ENCODE peak calls at places on chromosomes 1 and 21, in five cellular contexts. One of them, this sample, is unnamed. For H3K27me3, the result is how much of the 10 kb centered on the place peaks cover.

GRCh38 chr1:160357286-160358002 is 9.4 kb upstream of the NHLH1 start:
- DNase-seq in psoas muscle: no peak
- DNase-seq in testis: no peak
- DNase-seq in lower lobe of right lung: no peak
- DNase-seq in neuronal stem cell: no peak
- DNase-seq in this sample: no peak

GRCh38 chr21:17461014-17461413 is 51.8 kb upstream of the CXADR start:
- DNase-seq in testis: peak
- DNase-seq in neuronal stem cell: no peak
- DNase-seq in psoas muscle: no peak
- DNase-seq in lower lobe of right lung: no peak
- DNase-seq in this sample: no peak

GRCh38 chr1:214496126-214496525 is 55.3 kb downstream of the PTPN14 start:
- DNase-seq in neuronal stem cell: no peak
- DNase-seq in lower lobe of right lung: no peak
- DNase-seq in psoas muscle: no peak
- DNase-seq in testis: no peak
- DNase-seq in this sample: no peak

GRCh38 chr1:185062710-185063370 is 17.5 kb downstream of the RNF2 start:
- DNase-seq in testis: no peak
- DNase-seq in psoas muscle: no peak
- DNase-seq in lower lobe of right lung: no peak
- DNase-seq in neuronal stem cell: no peak
- DNase-seq in this sample: no peak

GRCh38 chr1:234509457-234510328 is 30.7 kb upstream of the TARBP1 start:
- DNase-seq in psoas muscle: no peak
- DNase-seq in testis: no peak
- DNase-seq in neuronal stem cell: no peak
- DNase-seq in lower lobe of right lung: no peak
- DNase-seq in this sample: peak

GRCh38 chr1:103341377-103341880 is 184.1 kb upstream of the RNPC3 start:
- DNase-seq in neuronal stem cell: no peak
- DNase-seq in lower lobe of right lung: no peak
- DNase-seq in testis: no peak
- DNase-seq in psoas muscle: no peak
- DNase-seq in this sample: no peak

GRCh38 chr1:97093742-97094141 is 372.2 kb downstream of the PTBP2 start:
- DNase-seq in testis: no peak
- DNase-seq in lower lobe of right lung: no peak
- DNase-seq in neuronal stem cell: no peak
- DNase-seq in psoas muscle: no peak
- DNase-seq in this sample: no peak

GRCh38 chr1:187226396-187226795 is 397.6 kb downstream of the PLA2G4A start:
- DNase-seq in testis: no peak
- DNase-seq in psoas muscle: no peak
- DNase-seq in neuronal stem cell: no peak
- DNase-seq in lower lobe of right lung: no peak
- DNase-seq in this sample: no peak

DNA sequence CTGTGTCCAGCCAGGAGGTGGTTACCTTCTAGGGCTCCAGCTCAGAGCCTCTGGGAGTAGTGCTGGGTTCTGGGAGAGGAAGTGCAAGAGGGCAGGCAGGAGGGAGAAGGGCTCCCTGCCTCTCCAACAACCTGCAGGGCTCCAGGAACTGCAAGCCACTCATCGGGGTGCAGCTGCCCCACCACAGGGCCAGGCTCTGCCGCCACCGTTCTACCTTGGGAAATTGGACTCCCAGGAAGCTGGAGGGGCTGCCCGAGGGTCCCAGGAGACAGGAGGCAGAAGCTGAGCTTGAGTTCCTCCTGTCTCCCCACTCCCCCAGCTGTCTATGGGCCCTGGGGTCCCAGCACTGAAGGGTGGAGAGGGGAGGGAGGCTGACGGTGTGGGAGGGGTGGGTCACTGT is 7.4 kb upstream of the PRDM16 start:
- DNase-seq in lower lobe of right lung: peak
- DNase-seq in psoas muscle: no peak
- DNase-seq in neuronal stem cell: no peak
- DNase-seq in testis: no peak
- DNase-seq in this sample: no peak
- H3K27me3 ChIP-seq in lower lobe of right lung: under half
- H3K27me3 ChIP-seq in psoas muscle: under half
- H3K27me3 ChIP-seq in neuronal stem cell: half or more
- H3K27me3 ChIP-seq in testis: under half
- H3K27me3 ChIP-seq in this sample: under half

DNA sequence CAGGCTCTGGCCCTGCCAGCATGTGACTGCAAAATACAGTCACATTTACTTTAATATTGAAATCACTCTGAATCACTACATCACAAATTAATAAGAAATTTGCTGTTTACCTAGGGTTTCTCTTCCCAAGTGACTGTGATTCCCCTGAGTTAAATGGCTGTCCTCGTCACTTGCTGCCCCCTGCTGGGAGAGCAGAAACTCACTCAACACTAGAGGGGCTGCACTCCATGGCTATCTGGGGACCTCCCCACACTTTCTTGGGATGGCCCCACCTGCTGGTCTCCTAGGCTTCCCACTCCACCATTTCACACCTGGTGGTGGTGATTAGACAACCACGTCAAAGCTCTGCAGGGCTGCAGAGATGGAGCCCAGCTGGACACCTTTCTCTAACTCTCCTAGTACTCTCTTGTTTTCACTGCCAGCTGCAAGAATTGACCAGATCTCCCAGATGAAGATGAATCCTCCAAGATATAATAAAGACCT is 63.4 kb downstream of the CD2 start:
- DNase-seq in psoas muscle: no peak
- DNase-seq in testis: peak
- DNase-seq in lower lobe of right lung: peak
- DNase-seq in neuronal stem cell: peak
- DNase-seq in this sample: no peak
- H3K27ac ChIP-seq in psoas muscle: no peak
- H3K27ac ChIP-seq in testis: no peak
- H3K27ac ChIP-seq in lower lobe of right lung: no peak
- H3K27ac ChIP-seq in neuronal stem cell: no peak
- H3K27ac ChIP-seq in this sample: no peak

GRCh38 chr1:18561967-18562366 is 68.7 kb upstream of the PAX7 start:
- DNase-seq in testis: no peak
- DNase-seq in neuronal stem cell: no peak
- DNase-seq in lower lobe of right lung: no peak
- DNase-seq in psoas muscle: no peak
- DNase-seq in this sample: no peak
- H3K27me3 ChIP-seq in testis: under half
- H3K27me3 ChIP-seq in neuronal stem cell: under half
- H3K27me3 ChIP-seq in lower lobe of right lung: half or more
- H3K27me3 ChIP-seq in psoas muscle: under half
- H3K27me3 ChIP-seq in this sample: under half

GRCh38 chr1:53392460-53392859 is 64.6 kb upstream of the LRP8 start:
- DNase-seq in testis: peak
- DNase-seq in lower lobe of right lung: peak
- DNase-seq in psoas muscle: peak
- DNase-seq in neuronal stem cell: no peak
- DNase-seq in this sample: no peak
- H3K27ac ChIP-seq in testis: no peak
- H3K27ac ChIP-seq in lower lobe of right lung: no peak
- H3K27ac ChIP-seq in psoas muscle: no peak
- H3K27ac ChIP-seq in neuronal stem cell: no peak
- H3K27ac ChIP-seq in this sample: no peak

GRCh38 chr1:39691383-39692151 is at the start of gene HPCAL4:
- DNase-seq in neuronal stem cell: peak
- DNase-seq in psoas muscle: peak
- DNase-seq in lower lobe of right lung: peak
- DNase-seq in testis: peak
- DNase-seq in this sample: peak
- H3K27me3 ChIP-seq in neuronal stem cell: half or more
- H3K27me3 ChIP-seq in psoas muscle: under half
- H3K27me3 ChIP-seq in lower lobe of right lung: under half
- H3K27me3 ChIP-seq in testis: under half
- H3K27me3 ChIP-seq in this sample: under half

GRCh38 chr1:176829261-176829976 is 335.1 kb downstream of the ASTN1 start:
- DNase-seq in testis: no peak
- DNase-seq in psoas muscle: no peak
- DNase-seq in neuronal stem cell: no peak
- DNase-seq in lower lobe of right lung: no peak
- DNase-seq in this sample: no peak
- H3K27ac ChIP-seq in testis: no peak
- H3K27ac ChIP-seq in psoas muscle: no peak
- H3K27ac ChIP-seq in neuronal stem cell: no peak
- H3K27ac ChIP-seq in lower lobe of right lung: no peak
- H3K27ac ChIP-seq in this sample: no peak

This sample was measured in thyroid gland.